ENCODE peak calls at places on chromosomes 2 and 18, in four cellular contexts. W is heart left ventricle, B is neural progenitor cell, C is transverse colon. G is an unnamed sample.

GRCh38 chr2:206556357-206556949 is 85.8 kb upstream of the FAM237A start:
- DNase-seq in W (no peak), C (no peak), B (peak; percentile 52), G (no peak)

GRCh38 chr18:54873884-54874255 is 45.6 kb downstream of the RAB27B start:
- DNase-seq in W (no peak), C (peak; percentile 62), B (no peak), G (no peak)

GRCh38 chr2:234678721-234679120 is 181.8 kb upstream of the ARL4C start:
- DNase-seq in W (no peak), C (no peak), B (no peak), G (no peak)

GRCh38 chr2:20671036-20671735 is 4.2 kb downstream of the GDF7 start:
- DNase-seq in C (no peak), B (peak; percentile 52), W (no peak), G (no peak)

GRCh38 chr18:62537042-62537894 is 14.4 kb downstream of the ZCCHC2 start:
- DNase-seq in B (no peak), W (no peak), C (no peak), G (no peak)

GRCh38 chr2:20214566-20215182 is 10.3 kb downstream of the SDC1 start:
- DNase-seq in W (no peak), C (no peak), B (peak; percentile 39), G (no peak)

GRCh38 chr2:29186812-29187211 is 71.6 kb downstream of the CLIP4 start:
- DNase-seq in B (no peak), C (no peak), W (no peak), G (no peak)

GRCh38 chr2:127053731-127054603 is 53.0 kb downstream of the BIN1 start:
- DNase-seq in W (no peak), C (peak; percentile 58), B (no peak), G (no peak)

GRCh38 chr2:220227272-220227920 is 600.0 kb downstream of the SLC4A3 start:
- DNase-seq in C (no peak), B (no peak), W (no peak), G (no peak)

GRCh38 chr2:29223851-29224692 is 108.9 kb downstream of the CLIP4 start:
- DNase-seq in B (no peak), W (peak; percentile 41), C (peak; percentile 26), G (no peak)

GRCh38 chr2:31429759-31430438 is 15.4 kb upstream of the XDH start:
- DNase-seq in C (peak; percentile 11), B (no peak), W (no peak), G (peak; percentile 65)

GRCh38 chr2:6639870-6640639 is 225.7 kb downstream of the CMPK2 start:
- DNase-seq in C (no peak), B (peak; percentile 89), W (no peak), G (no peak)
- H3K4me3 ChIP-seq in C (no peak overlapping the region), B (peak overlapping the region; percentile 38), W (no peak overlapping the region), G (no peak overlapping the region)

DNA sequence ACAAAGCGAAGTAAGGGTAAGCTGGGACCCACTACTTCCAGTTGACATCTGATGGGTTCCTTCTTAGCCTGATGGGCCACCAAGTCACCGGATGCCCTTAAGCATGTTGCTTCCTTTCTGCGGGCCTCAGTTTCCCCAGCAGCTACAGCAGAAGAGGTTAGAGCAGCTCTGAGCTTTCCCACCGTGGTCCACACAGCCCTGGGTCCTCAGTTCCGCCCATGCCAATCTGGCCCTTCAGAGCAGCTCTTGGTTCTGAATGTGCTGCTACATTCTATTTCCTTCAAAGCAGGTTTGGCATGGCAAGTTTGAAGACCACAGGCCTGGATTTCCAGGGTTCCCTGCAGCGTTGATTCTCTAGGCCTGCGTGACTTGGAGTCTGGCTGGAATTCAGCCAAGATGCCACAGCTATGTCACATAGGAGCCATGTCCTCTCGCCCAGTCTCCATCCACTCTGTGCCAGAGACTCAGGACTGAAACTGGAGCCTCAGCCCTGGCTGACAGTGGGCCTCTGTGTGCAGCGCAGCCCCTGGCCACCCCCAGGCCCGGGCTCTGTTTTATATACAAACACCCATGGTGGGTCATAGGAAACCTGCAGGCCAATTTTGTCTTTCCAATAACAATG is 79.6 kb downstream of the TFCP2L1 start:
- DNase-seq in W (peak; percentile 31), B (no peak), C (no peak), G (no peak)
- TF ChIP-seq CTCF in W (no peak), B (no peak), C (no peak), G (no peak)

GRCh38 chr2:152467677-152468406 is 132.9 kb downstream of the FMNL2 start:
- DNase-seq in B (no peak), W (no peak), C (no peak), G (no peak)
- H3K4me3 ChIP-seq in B (no peak overlapping the region), W (no peak overlapping the region), C (no peak overlapping the region), G (no peak overlapping the region)

DNA sequence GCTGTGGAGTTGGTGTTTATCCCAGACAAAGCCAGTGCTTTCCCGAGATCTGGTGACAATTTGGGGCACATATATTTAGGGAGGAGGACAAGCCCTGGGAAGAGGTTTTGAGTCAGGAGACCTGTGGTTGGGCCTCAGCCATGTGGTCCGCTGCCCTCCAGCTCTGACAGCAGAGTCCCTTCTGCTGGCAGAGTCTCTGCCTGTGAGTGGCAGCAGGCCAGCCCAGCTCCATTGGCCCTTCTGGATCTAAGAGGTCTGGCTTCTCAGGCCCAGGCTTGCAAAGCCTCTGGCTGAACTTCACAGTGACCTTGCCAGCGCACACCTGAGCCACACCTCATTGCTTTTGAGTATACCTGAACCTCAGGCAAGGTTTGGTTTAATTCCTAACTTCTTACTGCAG is 115.3 kb downstream of the BCL2L11 start:
- DNase-seq in C (no peak), W (peak; percentile 63), B (no peak), G (no peak)
- TF ChIP-seq CTCF in C (no peak), W (no peak), B (no peak), G (no peak)

DNA sequence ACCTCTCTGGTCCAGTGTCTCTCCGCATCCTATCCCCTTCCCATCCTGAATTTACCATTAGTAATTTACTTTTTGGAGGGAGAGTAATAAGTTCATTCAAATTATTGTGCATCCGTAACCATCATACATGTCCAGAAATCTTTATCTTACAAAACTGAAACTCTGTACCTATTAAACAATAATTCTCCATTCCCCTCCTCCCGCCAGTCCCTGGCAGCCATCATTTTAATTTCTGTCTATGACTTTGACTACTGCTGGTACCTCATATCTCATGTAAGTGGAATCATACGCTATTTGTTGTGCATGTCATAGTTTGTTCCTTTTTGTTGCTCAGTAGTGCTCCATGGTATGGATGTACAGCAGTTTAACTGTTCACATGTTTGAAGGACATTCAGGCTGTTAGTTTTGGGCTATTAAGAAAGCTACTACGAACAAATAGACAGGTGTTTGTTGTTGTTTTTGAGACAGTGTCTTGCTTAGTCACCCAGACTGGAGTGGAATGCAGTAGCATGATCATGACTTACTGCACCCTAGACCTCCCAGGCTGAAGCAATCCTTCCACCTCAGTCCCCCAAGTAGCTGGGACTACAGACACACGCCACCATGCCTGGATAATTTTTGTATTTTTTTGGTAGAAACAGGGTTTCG is 2.0 kb downstream of the LIMS1 start:
- DNase-seq in C (no peak), B (no peak), W (no peak), G (peak; percentile 54)
- H3K4me3 ChIP-seq in C (peak overlapping the region; percentile 85), B (peak overlapping the region; percentile 68), W (peak overlapping the region; percentile 80), G (peak overlapping the region; percentile 54)

GRCh38 chr2:147879846-147880245 is 35.0 kb downstream of the ACVR2A start:
- DNase-seq in W (no peak), C (no peak), B (no peak), G (no peak)
- TF ChIP-seq CTCF in W (no peak), C (no peak), B (no peak), G (no peak)

GRCh38 chr2:30294147-30294546 is 62.8 kb downstream of the LBH start:
- DNase-seq in W (no peak), B (no peak), C (no peak), G (no peak)

GRCh38 chr2:30300122-30300455 is 68.8 kb downstream of the LBH start:
- DNase-seq in C (no peak), W (no peak), B (no peak), G (no peak)

GRCh38 chr2:30293303-30293912 is 62.1 kb downstream of the LBH start:
- DNase-seq in C (no peak), W (peak; percentile 27), B (no peak), G (peak; percentile 96)

GRCh38 chr2:30298302-30298701 is 67.0 kb downstream of the LBH start:
- DNase-seq in C (no peak), B (no peak), W (no peak), G (no peak)

DNA sequence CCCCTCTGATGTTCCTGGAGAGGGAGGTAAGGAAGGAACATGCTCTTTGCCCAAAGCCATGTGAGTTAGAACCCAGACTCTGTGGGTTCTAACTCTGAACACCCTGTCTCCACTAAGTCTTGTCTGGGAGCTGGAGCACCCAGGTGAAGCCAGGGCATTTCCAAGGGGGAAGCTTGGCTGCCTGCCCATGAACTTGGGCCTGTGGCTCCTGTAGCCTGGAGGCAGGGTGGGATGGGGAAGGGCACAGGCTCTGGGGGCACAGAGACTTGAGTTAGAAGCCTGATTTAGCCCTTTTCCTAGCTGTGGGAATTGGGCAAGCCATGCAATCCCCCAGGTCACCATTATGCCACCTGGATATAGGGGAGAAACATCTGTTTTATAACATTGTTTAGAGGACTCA is 65.2 kb downstream of the LBH start:
- DNase-seq in C (no peak), W (no peak), B (no peak), G (no peak)
- H3K4me3 ChIP-seq in C (no peak overlapping the region), W (no peak overlapping the region), B (no peak overlapping the region), G (no peak overlapping the region)

DNA sequence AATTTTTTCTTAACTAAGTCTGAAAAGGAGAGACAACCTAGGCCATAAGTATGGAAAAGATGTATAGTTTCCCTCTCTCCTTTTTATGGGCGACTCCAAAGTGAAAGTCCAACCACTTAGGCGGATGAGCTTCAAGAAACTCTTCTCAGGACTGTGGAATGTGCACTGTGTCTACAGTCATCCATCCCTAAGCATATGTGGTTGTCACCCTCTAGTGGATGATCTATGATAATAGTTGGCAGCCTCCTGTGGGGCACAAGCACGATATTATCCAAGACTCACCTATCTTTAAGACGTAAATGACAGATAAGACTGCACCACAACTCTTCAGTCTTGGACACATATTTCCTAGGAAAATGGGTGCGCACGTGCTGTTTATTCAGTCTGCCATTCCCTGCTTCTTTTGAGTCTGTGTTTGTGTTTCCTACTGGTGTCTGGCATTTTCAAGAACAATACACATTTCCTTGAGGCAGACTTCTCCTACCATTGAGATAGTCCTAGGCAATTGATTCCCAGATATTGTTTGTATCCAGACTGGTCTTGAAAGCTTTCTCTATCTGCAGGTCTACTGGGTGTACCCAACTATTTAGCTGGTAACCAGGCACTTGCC is 145.5 kb upstream of the CTAGE1 start:
- DNase-seq in C (peak; percentile 35), B (peak; percentile 75), W (peak; percentile 50), G (peak; percentile 61)
- TF ChIP-seq CTCF in C (peak; percentile 66), B (peak; percentile 74), W (peak; percentile 84), G (peak; percentile 76)

GRCh38 chr18:46756559-46757201 is at the start of gene ST8SIA5:
- DNase-seq in C (no peak), W (peak; percentile 45), B (peak; percentile 80), G (no peak)
- H3K4me3 ChIP-seq in C (peak within 1 kb of the TSS; percentile 30), W (peak within 1 kb of the TSS; percentile 51), B (peak within 1 kb of the TSS; percentile 58), G (peak within 1 kb of the TSS; percentile 38)